ENCODE peak calls at places on chromosomes 3 and 15, in seven cellular contexts. H is GM23338; C is EL; J is dorsolateral prefrontal cortex; R is activated CD8-positive, alpha-beta T cell treated with anti-CD3 and anti-CD28 coated beads, Interleukin-2, amount 10 ng/mL, durations not matched to agents 7 days and 5 days; U is GM23248; T is dermis microvascular lymphatic vessel endothelial cell. V is an unnamed sample.

GRCh38 chr3:142154186-142154585 is 4.8 kb upstream of the TFDP2 start:
- DNase-seq in T (no peak), H (no peak), R (no peak), C (no peak), U (no peak), J (no peak), V (no peak)

GRCh38 chr15:28130651-28131050 is 31.5 kb upstream of the OCA2 start:
- DNase-seq in H (no peak), U (no peak), J (no peak), C (no peak), R (no peak), T (no peak), V (no peak)

GRCh38 chr3:141828487-141829284 is 47.8 kb upstream of the ATP1B3 start:
- DNase-seq in H (no peak), C (peak), R (no peak), T (no peak), J (no peak), U (peak), V (peak)

GRCh38 chr3:17800232-17800631 is 57.8 kb upstream of the TBC1D5 start:
- DNase-seq in T (no peak), U (peak), R (no peak), H (no peak), J (no peak), C (peak), V (no peak)

GRCh38 chr3:183626877-183627594 is 8.4 kb upstream of the KLHL24 start:
- DNase-seq in R (no peak), T (no peak), U (no peak), C (no peak), H (no peak), J (no peak), V (no peak)

GRCh38 chr3:183924956-183925355 is 40.3 kb upstream of the PARL start:
- DNase-seq in R (no peak), T (no peak), H (no peak), J (no peak), U (peak), C (no peak), V (no peak)

GRCh38 chr3:170711786-170712185 is 125.9 kb upstream of the SLC7A14 start:
- DNase-seq in J (no peak), C (no peak), U (peak), H (no peak), T (no peak), R (no peak), V (no peak)

GRCh38 chr3:8575364-8576104 is 69.1 kb downstream of the SSUH2 start:
- DNase-seq in T (no peak), J (no peak), C (peak), H (no peak), R (no peak), U (peak), V (no peak)

GRCh38 chr15:40782609-40783227 is 12.9 kb downstream of the C15orf62 start:
- DNase-seq in R (peak), C (peak), J (no peak), H (peak), T (no peak), U (peak), V (peak)

GRCh38 chr3:140546649-140547048 is 131.2 kb upstream of the TRIM42 start:
- DNase-seq in H (peak), C (no peak), U (no peak), T (peak), J (no peak), R (no peak), V (no peak)

GRCh38 chr3:107297597-107297996 is 79.6 kb upstream of the CCDC54 start:
- DNase-seq in R (no peak), U (no peak), J (no peak), C (no peak), T (no peak), H (no peak), V (no peak)

GRCh38 chr3:28295819-28296364 is 52.6 kb upstream of the ZCWPW2 start:
- DNase-seq in C (no peak), J (no peak), U (peak), T (no peak), H (no peak), R (no peak), V (no peak)

GRCh38 chr3:50350527-50351317 is at the start of the genes CYB561D2 and NPRL2:
- DNase-seq in T (peak), C (peak), U (peak), J (peak), H (peak), R (peak), V (peak)

GRCh38 chr15:53586815-53587214 is 172.6 kb downstream of the WDR72 start:
- DNase-seq in R (no peak), C (no peak), T (no peak), H (peak), J (peak), U (no peak), V (peak)

GRCh38 chr15:51331141-51331540 is 7.3 kb downstream of the CYP19A1 start:
- DNase-seq in T (no peak), H (no peak), R (no peak), C (no peak), J (no peak), U (no peak), V (no peak)

GRCh38 chr3:126013742-126014141 is 44.8 kb downstream of the ROPN1B start:
- DNase-seq in C (peak), T (no peak), J (no peak), H (peak), U (no peak), R (no peak), V (no peak)

GRCh38 chr15:84582583-84583157 is 18.1 kb upstream of the ZSCAN2 start:
- DNase-seq in T (no peak), H (no peak), R (no peak), U (no peak), C (peak), J (no peak), V (no peak)

GRCh38 chr3:111739241-111739952 is 119.7 kb upstream of the PHLDB2 start:
- DNase-seq in J (no peak), R (no peak), H (no peak), C (peak), T (peak), U (peak), V (peak)

GRCh38 chr3:1252061-1252430 is 159.2 kb downstream of the CNTN6 start:
- DNase-seq in R (no peak), T (no peak), U (no peak), J (no peak), C (no peak), H (no peak), V (no peak)

GRCh38 chr3:175732053-175732452 is 872.9 kb downstream of the NAALADL2 start:
- DNase-seq in T (no peak), H (no peak), J (no peak), U (no peak), C (no peak), R (no peak), V (no peak)

GRCh38 chr3:29181872-29182271 is 99.0 kb upstream of the RBMS3 start:
- DNase-seq in C (no peak), T (no peak), J (no peak), U (no peak), H (no peak), R (no peak), V (no peak)

GRCh38 chr3:128374746-128375445 is 91.8 kb downstream of the DNAJB8 start:
- DNase-seq in C (no peak), H (no peak), T (no peak), U (no peak), J (no peak), R (no peak), V (no peak)

GRCh38 chr15:63465104-63465503 is 39.3 kb upstream of the USP3 start:
- DNase-seq in T (no peak), J (no peak), U (peak), H (no peak), C (peak), R (no peak), V (no peak)

GRCh38 chr15:99651023-99651807 is 82.0 kb downstream of the LYSMD4 start:
- DNase-seq in R (no peak), C (peak), U (peak), J (peak), T (no peak), H (no peak), V (no peak)

GRCh38 chr3:119497824-119498187 is 541 bp upstream of the TIMMDC1 start:
- DNase-seq in T (peak), R (peak), J (no peak), H (peak), U (peak), C (peak), V (peak)

GRCh38 chr3:5787863-5788488 is 600.5 kb downstream of the EDEM1 start:
- DNase-seq in R (no peak), C (no peak), U (no peak), H (no peak), T (no peak), J (peak), V (peak)

GRCh38 chr3:101870138-101870537 is 20.8 kb downstream of the NFKBIZ start:
- DNase-seq in U (no peak), J (no peak), T (no peak), H (no peak), C (peak), R (no peak), V (no peak)

GRCh38 chr3:28915711-28916481 is 365.0 kb upstream of the RBMS3 start:
- DNase-seq in T (peak), J (no peak), R (no peak), U (peak), H (peak), C (peak), V (no peak)

GRCh38 chr3:18743761-18744160 is 318.6 kb upstream of the SATB1 start:
- DNase-seq in J (no peak), T (no peak), C (no peak), R (peak), U (no peak), H (no peak), V (no peak)

GRCh38 chr15:28043625-28044520 is 55.2 kb downstream of the OCA2 start:
- DNase-seq in C (no peak), R (no peak), T (no peak), U (no peak), J (no peak), H (no peak), V (no peak)

V was measured in NCI-H345.